ENCODE peak calls at places on chromosomes 11 and 22, in four cellular contexts. C is epithelial cell of proximal tubule, D is M059J, Q is epithelial cell of esophagus. O is an unnamed sample.

GRCh38 chr22:42172385-42173172 is 42.0 kb upstream of the CYP2D6 start:
- DNase-seq in C (no peak), D (no peak), Q (no peak), O (peak)

GRCh38 chr11:103541186-103541795 is 432.1 kb downstream of the DYNC2H1 start:
- DNase-seq in C (no peak), D (peak), Q (peak), O (no peak)

GRCh38 chr22:43893266-43893665 is 1.5 kb upstream of the PNPLA5 start:
- DNase-seq in C (no peak), D (no peak), Q (no peak), O (no peak)

GRCh38 chr22:38554281-38554680 is 15.7 kb downstream of the DMC1 start:
- DNase-seq in C (no peak), D (no peak), Q (no peak), O (peak)

GRCh38 chr11:112221263-112221835 is 4.9 kb upstream of the PTS start:
- DNase-seq in C (no peak), D (peak), Q (peak), O (no peak)

GRCh38 chr22:41237707-41238569 is 2.8 kb downstream of the CHADL start:
- DNase-seq in C (no peak), D (no peak), Q (peak), O (peak)

GRCh38 chr22:40040927-40041326 is 46.2 kb downstream of the FAM83F start:
- DNase-seq in C (peak), D (peak), Q (peak), O (peak)

GRCh38 chr11:73156114-73156513 is 14.0 kb upstream of the FCHSD2 start:
- DNase-seq in C (no peak), D (no peak), Q (no peak), O (no peak)

GRCh38 chr11:10413268-10413667 is 41.8 kb upstream of the AMPD3 start:
- DNase-seq in C (no peak), D (peak), Q (peak), O (peak)

GRCh38 chr22:48882636-48883200 is 945.0 kb downstream of the BRD1 start:
- DNase-seq in C (no peak), D (no peak), Q (no peak), O (no peak)

GRCh38 chr11:66419825-66420224 is 1.0 kb upstream of the NPAS4 start:
- DNase-seq in C (no peak), D (no peak), Q (no peak), O (no peak)

GRCh38 chr11:62909107-62909894 is 11.9 kb downstream of the CHRM1 start:
- DNase-seq in C (no peak), D (peak), Q (peak), O (peak)

GRCh38 chr22:37501610-37502341 is 15.6 kb upstream of the MFNG start:
- DNase-seq in C (peak), D (peak), Q (peak), O (peak)

GRCh38 chr22:23137905-23138520 is 3.8 kb downstream of the RSPH14 start:
- DNase-seq in C (no peak), D (peak), Q (peak), O (no peak)

GRCh38 chr11:46682773-46683752 is 17.4 kb downstream of the ARHGAP1 start:
- DNase-seq in C (no peak), D (peak), Q (peak), O (peak)

GRCh38 chr11:76604652-76605241 is 65.8 kb downstream of the LRRC32 start:
- DNase-seq in C (no peak), D (peak), Q (no peak), O (no peak)

GRCh38 chr11:20601221-20601914 is 2.0 kb downstream of the SLC6A5 start:
- DNase-seq in C (no peak), D (no peak), Q (peak), O (no peak)

GRCh38 chr11:17354070-17354924 is 2.7 kb downstream of the NCR3LG1 start:
- DNase-seq in C (no peak), D (peak), Q (peak), O (peak)

GRCh38 chr22:45202333-45203149 is 38.2 kb downstream of the KIAA0930 start:
- DNase-seq in C (no peak), D (no peak), Q (no peak), O (no peak)

GRCh38 chr11:17541330-17541885 is 2.8 kb downstream of the USH1C start:
- DNase-seq in C (peak), D (no peak), Q (peak), O (peak)

GRCh38 chr11:111540114-111540920 is at the start of gene LAYN:
- DNase-seq in C (no peak), D (peak), Q (peak), O (peak)

GRCh38 chr11:85947431-85948272 is 92.5 kb downstream of the CCDC83 start:
- DNase-seq in C (peak), D (peak), Q (peak), O (peak)

GRCh38 chr22:35882226-35883027 is 146.2 kb downstream of the RBFOX2 start:
- DNase-seq in C (no peak), D (peak), Q (no peak), O (no peak)

GRCh38 chr11:47078751-47079524 is 97.7 kb downstream of the ARFGAP2 start:
- DNase-seq in C (no peak), D (no peak), Q (no peak), O (no peak)

GRCh38 chr11:134535029-134536025 is 123.3 kb upstream of the B3GAT1 start:
- DNase-seq in C (no peak), D (no peak), Q (no peak), O (no peak)

GRCh38 chr11:30758946-30759501 is 172.9 kb upstream of the MPPED2 start:
- DNase-seq in C (no peak), D (no peak), Q (no peak), O (no peak)

GRCh38 chr11:13384837-13385417 is 78.1 kb downstream of the BTBD10 start:
- DNase-seq in C (peak), D (peak), Q (peak), O (peak)

GRCh38 chr11:46489668-46490560 is 98.3 kb upstream of the CHRM4 start:
- DNase-seq in C (no peak), D (peak), Q (peak), O (peak)

GRCh38 chr11:114081641-114082414 is 22.3 kb downstream of the ZBTB16 start:
- DNase-seq in C (no peak), D (peak), Q (no peak), O (no peak)

GRCh38 chr11:65307298-65308229 is 7.1 kb upstream of the CDC42EP2 start:
- DNase-seq in C (no peak), D (peak), Q (no peak), O (peak)

GRCh38 chr11:75380245-75380644 is 19.1 kb upstream of the RPS3 start:
- DNase-seq in C (no peak), D (no peak), Q (no peak), O (no peak)

GRCh38 chr11:13376402-13376801 is 86.6 kb downstream of the BTBD10 start:
- DNase-seq in C (no peak), D (no peak), Q (no peak), O (no peak)

GRCh38 chr11:24515632-24516031 is 18.8 kb downstream of the LUZP2 start:
- DNase-seq in C (no peak), D (no peak), Q (no peak), O (no peak)

GRCh38 chr11:118200901-118201680 is 23.7 kb downstream of the JAML start:
- DNase-seq in C (no peak), D (no peak), Q (no peak), O (no peak)